ENCODE peak calls at places on chromosome 17, in four cellular contexts. I is MM.1S; B is stimulated activated CD8-positive, alpha-beta memory T cell treated with anti-CD3 and anti-CD28 coated beads, Interleukin-2, amount 100 ng/mL, for 48 hours; G is neural progenitor cell. R is an unnamed sample.

GRCh38 chr17:17146791-17147406 is 59.2 kb downstream of the PLD6 start:
- DNase-seq in G (peak), B (no peak), I (peak), R (peak)

GRCh38 chr17:59420901-59421300 is 89.4 kb downstream of the YPEL2 start:
- DNase-seq in I (no peak), B (no peak), G (no peak), R (no peak)

GRCh38 chr17:58153046-58153445 is 4.9 kb downstream of the OR4D1 start:
- DNase-seq in G (no peak), I (peak), B (peak), R (no peak)

GRCh38 chr17:63700528-63701441 is 860 bp upstream of the LIMD2 start:
- DNase-seq in I (no peak), B (peak), G (peak), R (peak)

GRCh38 chr17:65389426-65389825 is 172.0 kb downstream of the AXIN2 start:
- DNase-seq in B (no peak), I (no peak), G (no peak), R (no peak)

GRCh38 chr17:38943607-38944006 is 18.2 kb downstream of the LASP1NB start:
- DNase-seq in I (peak), G (no peak), B (no peak), R (no peak)

GRCh38 chr17:50199651-50200446 is 1.6 kb downstream of the COL1A1 start:
- DNase-seq in B (peak), I (peak), G (peak), R (peak)

GRCh38 chr17:76404256-76404655 is 19.8 kb downstream of the SPHK1 start:
- DNase-seq in G (no peak), I (no peak), B (no peak), R (no peak)

GRCh38 chr17:41697122-41697962 is 8.7 kb downstream of the EIF1 start:
- DNase-seq in G (no peak), B (no peak), I (peak), R (peak)

GRCh38 chr17:50270430-50271172 is 3.7 kb upstream of the TMEM92 start:
- DNase-seq in I (no peak), G (peak), B (no peak), R (no peak)

GRCh38 chr17:40337351-40337750 is 27.2 kb downstream of the GJD3 start:
- DNase-seq in G (no peak), I (no peak), B (no peak), R (no peak)

GRCh38 chr17:39754958-39755549 is 17.3 kb downstream of the GRB7 start:
- DNase-seq in G (peak), I (no peak), B (no peak), R (no peak)

GRCh38 chr17:76224321-76224852 is 15.9 kb downstream of the RNF157 start:
- DNase-seq in B (no peak), I (no peak), G (no peak), R (no peak)

GRCh38 chr17:47850373-47850691 is 631 bp downstream of the SP6 start:
- DNase-seq in G (no peak), B (no peak), I (no peak), R (no peak)

GRCh38 chr17:34613064-34614019 is 34.0 kb downstream of the TMEM132E start:
- DNase-seq in I (no peak), B (no peak), G (peak), R (no peak)

GRCh38 chr17:47941246-47941997 is at the start of gene PNPO:
- DNase-seq in G (peak), B (peak), I (peak), R (peak)

GRCh38 chr17:4808378-4808767 is 1.4 kb downstream of the PLD2 start:
- DNase-seq in I (no peak), B (no peak), G (no peak), R (no peak)

GRCh38 chr17:5042152-5043022 is 7.2 kb upstream of the SLC52A1 start:
- DNase-seq in I (no peak), B (no peak), G (no peak), R (no peak)

GRCh38 chr17:9959377-9959981 is 54.4 kb upstream of the RCVRN start:
- DNase-seq in B (peak), I (no peak), G (peak), R (peak)

GRCh38 chr17:17570207-17570797 is 21.2 kb downstream of the PEMT start:
- DNase-seq in I (no peak), B (no peak), G (peak), R (no peak)

GRCh38 chr17:69320908-69321238 is 6.1 kb downstream of the ABCA5 start:
- DNase-seq in I (no peak), B (no peak), G (no peak), R (no peak)

GRCh38 chr17:49277638-49278037 is 47.1 kb upstream of the PHOSPHO1 start:
- DNase-seq in I (no peak), G (no peak), B (no peak), R (no peak)

GRCh38 chr17:14805348-14805747 is 459.8 kb downstream of the PMP22 start:
- DNase-seq in I (no peak), G (peak), B (no peak), R (no peak)

GRCh38 chr17:62630365-62631085 is 3.1 kb downstream of the MRC2 start:
- DNase-seq in I (no peak), G (no peak), B (no peak), R (no peak)

GRCh38 chr17:81387235-81388060 is 7.8 kb upstream of the BAHCC1 start:
- DNase-seq in B (no peak), I (no peak), G (peak), R (no peak)

GRCh38 chr17:73151888-73152633 is 12.7 kb upstream of the SSTR2 start:
- DNase-seq in I (no peak), B (no peak), G (no peak), R (no peak)

GRCh38 chr17:32769846-32770245 is 107.1 kb downstream of the MYO1D start:
- DNase-seq in B (no peak), G (peak), I (no peak), R (no peak)

GRCh38 chr17:28999216-28999615 is 6.6 kb downstream of the SEZ6 start:
- DNase-seq in B (no peak), G (no peak), I (no peak), R (no peak)

GRCh38 chr17:79536212-79536840 is 74.5 kb downstream of the RBFOX3 start:
- DNase-seq in I (no peak), B (no peak), G (no peak), R (no peak)

GRCh38 chr17:61324540-61324868 is 75.1 kb upstream of the TBX2 start:
- DNase-seq in I (no peak), B (no peak), G (no peak), R (no peak)

GRCh38 chr17:76156662-76156991 is 15.6 kb upstream of the FOXJ1 start:
- DNase-seq in B (no peak), G (no peak), I (no peak), R (no peak)

GRCh38 chr17:31561469-31562412 is 170.3 kb downstream of the RAB11FIP4 start:
- DNase-seq in B (no peak), G (no peak), I (no peak), R (no peak)

R was measured in NAMALWA.